ENCODE peak calls at places on chromosomes 12 and 14, in six cellular contexts. One of them, this sample, is unnamed.

GRCh38 chr14:21072102-21072501 is 2.0 kb downstream of the ARHGEF40 start:
- DNase-seq in heart right ventricle: peak; percentile 61
- DNase-seq in endothelial cell of umbilical vein: no peak
- DNase-seq in Peyer's patch: no peak
- DNase-seq in ovary: no peak
- DNase-seq in neuronal stem cell: no peak
- DNase-seq in this sample: no peak

GRCh38 chr12:20549115-20549719 is 145.9 kb upstream of the SLCO1C1 start:
- DNase-seq in heart right ventricle: peak; percentile 33
- DNase-seq in endothelial cell of umbilical vein: peak; percentile 80
- DNase-seq in Peyer's patch: no peak
- DNase-seq in ovary: no peak
- DNase-seq in neuronal stem cell: peak; percentile 4
- DNase-seq in this sample: no peak

GRCh38 chr14:72610831-72611200 is 283.1 kb downstream of the DPF3 start:
- DNase-seq in heart right ventricle: no peak
- DNase-seq in endothelial cell of umbilical vein: no peak
- DNase-seq in Peyer's patch: no peak
- DNase-seq in ovary: no peak
- DNase-seq in neuronal stem cell: no peak
- DNase-seq in this sample: no peak

GRCh38 chr12:127260531-127260930 is 1006.4 kb upstream of the TMEM132C start:
- DNase-seq in heart right ventricle: no peak
- DNase-seq in endothelial cell of umbilical vein: no peak
- DNase-seq in Peyer's patch: no peak
- DNase-seq in ovary: no peak
- DNase-seq in neuronal stem cell: no peak
- DNase-seq in this sample: no peak

GRCh38 chr14:21382095-21382494 is 1.7 kb downstream of the SUPT16H start:
- DNase-seq in heart right ventricle: no peak
- DNase-seq in endothelial cell of umbilical vein: no peak
- DNase-seq in Peyer's patch: no peak
- DNase-seq in ovary: no peak
- DNase-seq in neuronal stem cell: no peak
- DNase-seq in this sample: no peak

GRCh38 chr12:52235001-52235760 is 2.1 kb downstream of the KRT7 start:
- DNase-seq in heart right ventricle: no peak
- DNase-seq in endothelial cell of umbilical vein: no peak
- DNase-seq in Peyer's patch: no peak
- DNase-seq in ovary: no peak
- DNase-seq in neuronal stem cell: no peak
- DNase-seq in this sample: no peak

GRCh38 chr12:84408936-84409335 is 503.7 kb downstream of the SLC6A15 start:
- DNase-seq in heart right ventricle: no peak
- DNase-seq in endothelial cell of umbilical vein: no peak
- DNase-seq in Peyer's patch: no peak
- DNase-seq in ovary: no peak
- DNase-seq in neuronal stem cell: no peak
- DNase-seq in this sample: no peak

GRCh38 chr12:101745481-101745880 is 6.2 kb upstream of the SYCP3 start:
- DNase-seq in heart right ventricle: no peak
- DNase-seq in endothelial cell of umbilical vein: no peak
- DNase-seq in Peyer's patch: no peak
- DNase-seq in ovary: no peak
- DNase-seq in neuronal stem cell: no peak
- DNase-seq in this sample: no peak

GRCh38 chr14:92105073-92105844 is 1.1 kb downstream of the ATXN3 start:
- DNase-seq in heart right ventricle: no peak
- DNase-seq in endothelial cell of umbilical vein: no peak
- DNase-seq in Peyer's patch: no peak
- DNase-seq in ovary: no peak
- DNase-seq in neuronal stem cell: no peak
- DNase-seq in this sample: no peak

GRCh38 chr14:100902792-100903191 is 730 bp downstream of the RTL1 start:
- DNase-seq in heart right ventricle: no peak
- DNase-seq in endothelial cell of umbilical vein: no peak
- DNase-seq in Peyer's patch: no peak
- DNase-seq in ovary: no peak
- DNase-seq in neuronal stem cell: no peak
- DNase-seq in this sample: no peak

GRCh38 chr12:50984899-50985298 is 32.6 kb downstream of the HIGD1C start:
- DNase-seq in heart right ventricle: no peak
- DNase-seq in endothelial cell of umbilical vein: no peak
- DNase-seq in Peyer's patch: no peak
- DNase-seq in ovary: no peak
- DNase-seq in neuronal stem cell: no peak
- DNase-seq in this sample: no peak

GRCh38 chr12:98696036-98696646 is 51.1 kb downstream of the APAF1 start:
- DNase-seq in heart right ventricle: no peak
- DNase-seq in endothelial cell of umbilical vein: no peak
- DNase-seq in Peyer's patch: no peak
- DNase-seq in ovary: no peak
- DNase-seq in neuronal stem cell: no peak
- DNase-seq in this sample: no peak

GRCh38 chr14:72916174-72916573 is 10.1 kb upstream of the DCAF4 start:
- DNase-seq in heart right ventricle: no peak
- DNase-seq in endothelial cell of umbilical vein: no peak
- DNase-seq in Peyer's patch: no peak
- DNase-seq in ovary: no peak
- DNase-seq in neuronal stem cell: no peak
- DNase-seq in this sample: no peak

GRCh38 chr12:102486153-102486552 is 5.8 kb upstream of the IGF1 start:
- DNase-seq in heart right ventricle: no peak
- DNase-seq in endothelial cell of umbilical vein: no peak
- DNase-seq in Peyer's patch: no peak
- DNase-seq in ovary: no peak
- DNase-seq in neuronal stem cell: no peak
- DNase-seq in this sample: no peak

GRCh38 chr12:10717410-10717809 is 5.7 kb downstream of the YBX3 start:
- DNase-seq in heart right ventricle: no peak
- DNase-seq in endothelial cell of umbilical vein: peak; percentile 88
- DNase-seq in Peyer's patch: no peak
- DNase-seq in ovary: no peak
- DNase-seq in neuronal stem cell: no peak
- DNase-seq in this sample: no peak

GRCh38 chr12:32176606-32177005 is 70.0 kb downstream of the BICD1 start:
- DNase-seq in heart right ventricle: no peak
- DNase-seq in endothelial cell of umbilical vein: no peak
- DNase-seq in Peyer's patch: no peak
- DNase-seq in ovary: no peak
- DNase-seq in neuronal stem cell: no peak
- DNase-seq in this sample: no peak

GRCh38 chr12:116594325-116595038 is 35.3 kb downstream of the MAP1LC3B2 start:
- DNase-seq in heart right ventricle: peak; percentile 35
- DNase-seq in endothelial cell of umbilical vein: no peak
- DNase-seq in Peyer's patch: no peak
- DNase-seq in ovary: no peak
- DNase-seq in neuronal stem cell: no peak
- DNase-seq in this sample: peak; percentile 28

GRCh38 chr12:109760930-109761630 is 47.5 kb downstream of the FAM222A start:
- DNase-seq in heart right ventricle: no peak
- DNase-seq in endothelial cell of umbilical vein: no peak
- DNase-seq in Peyer's patch: peak; percentile 21
- DNase-seq in ovary: peak; percentile 30
- DNase-seq in neuronal stem cell: no peak
- DNase-seq in this sample: no peak

GRCh38 chr14:73663548-73664212 is 18.9 kb downstream of the DNAL1 start:
- DNase-seq in heart right ventricle: no peak
- DNase-seq in endothelial cell of umbilical vein: no peak
- DNase-seq in Peyer's patch: no peak
- DNase-seq in ovary: no peak
- DNase-seq in neuronal stem cell: no peak
- DNase-seq in this sample: no peak

GRCh38 chr12:29329411-29329810 is 51.6 kb downstream of the ERGIC2 start:
- DNase-seq in heart right ventricle: no peak
- DNase-seq in endothelial cell of umbilical vein: no peak
- DNase-seq in Peyer's patch: no peak
- DNase-seq in ovary: no peak
- DNase-seq in neuronal stem cell: no peak
- DNase-seq in this sample: no peak

GRCh38 chr12:29337325-29337724 is 43.6 kb downstream of the ERGIC2 start:
- DNase-seq in heart right ventricle: no peak
- DNase-seq in endothelial cell of umbilical vein: no peak
- DNase-seq in Peyer's patch: no peak
- DNase-seq in ovary: no peak
- DNase-seq in neuronal stem cell: no peak
- DNase-seq in this sample: no peak

GRCh38 chr12:29333178-29333577 is 47.8 kb downstream of the ERGIC2 start:
- DNase-seq in heart right ventricle: no peak
- DNase-seq in endothelial cell of umbilical vein: no peak
- DNase-seq in Peyer's patch: no peak
- DNase-seq in ovary: no peak
- DNase-seq in neuronal stem cell: no peak
- DNase-seq in this sample: no peak

DNA sequence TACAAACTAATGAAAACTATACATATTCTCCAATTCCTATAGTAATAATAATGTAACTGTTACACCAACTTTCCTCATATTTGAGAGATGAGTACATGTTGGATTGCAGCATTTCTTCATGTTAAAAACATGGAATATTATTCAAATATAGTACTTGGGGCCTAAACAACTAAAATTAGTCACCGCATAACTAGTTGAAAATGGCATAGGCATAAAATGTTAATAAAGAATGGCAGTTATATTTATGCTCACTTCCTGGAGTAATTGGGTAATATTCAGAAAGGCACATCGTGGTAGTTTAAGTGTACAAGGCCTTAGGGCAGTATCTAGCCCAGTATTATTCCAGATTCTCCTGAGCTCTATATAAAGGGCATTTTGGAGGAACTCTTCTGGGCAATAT is 46.1 kb downstream of the ERGIC2 start:
- DNase-seq in heart right ventricle: no peak
- DNase-seq in endothelial cell of umbilical vein: no peak
- DNase-seq in Peyer's patch: no peak
- DNase-seq in ovary: no peak
- DNase-seq in neuronal stem cell: no peak
- DNase-seq in this sample: no peak
- H3K27me3 ChIP-seq in heart right ventricle: no peaks in the 10 kb centered on the region
- H3K27me3 ChIP-seq in endothelial cell of umbilical vein: no peaks in the 10 kb centered on the region
- H3K27me3 ChIP-seq in Peyer's patch: no peaks in the 10 kb centered on the region
- H3K27me3 ChIP-seq in ovary: no peaks in the 10 kb centered on the region
- H3K27me3 ChIP-seq in neuronal stem cell: no peaks in the 10 kb centered on the region
- H3K27me3 ChIP-seq in this sample: no peaks in the 10 kb centered on the region

GRCh38 chr14:103259801-103260628 is 74.0 kb upstream of the EIF5 start:
- DNase-seq in heart right ventricle: no peak
- DNase-seq in endothelial cell of umbilical vein: no peak
- DNase-seq in Peyer's patch: peak; percentile 68
- DNase-seq in ovary: peak; percentile 46
- DNase-seq in neuronal stem cell: no peak
- DNase-seq in this sample: no peak

GRCh38 chr14:103256406-103256805 is 77.6 kb upstream of the EIF5 start:
- DNase-seq in heart right ventricle: no peak
- DNase-seq in endothelial cell of umbilical vein: no peak
- DNase-seq in Peyer's patch: no peak
- DNase-seq in ovary: no peak
- DNase-seq in neuronal stem cell: no peak
- DNase-seq in this sample: no peak

GRCh38 chr14:103259184-103259583 is 74.9 kb upstream of the EIF5 start:
- DNase-seq in heart right ventricle: no peak
- DNase-seq in endothelial cell of umbilical vein: no peak
- DNase-seq in Peyer's patch: no peak
- DNase-seq in ovary: no peak
- DNase-seq in neuronal stem cell: no peak
- DNase-seq in this sample: no peak

GRCh38 chr14:103257211-103257962 is 76.7 kb upstream of the EIF5 start:
- DNase-seq in heart right ventricle: no peak
- DNase-seq in endothelial cell of umbilical vein: no peak
- DNase-seq in Peyer's patch: no peak
- DNase-seq in ovary: no peak
- DNase-seq in neuronal stem cell: no peak
- DNase-seq in this sample: no peak

GRCh38 chr14:103258211-103258610 is 75.8 kb upstream of the EIF5 start:
- DNase-seq in heart right ventricle: no peak
- DNase-seq in endothelial cell of umbilical vein: no peak
- DNase-seq in Peyer's patch: no peak
- DNase-seq in ovary: no peak
- DNase-seq in neuronal stem cell: no peak
- DNase-seq in this sample: no peak
- H3K4me1 ChIP-seq in heart right ventricle: peaks cover 13% of the 10 kb centered on the region
- H3K4me1 ChIP-seq in endothelial cell of umbilical vein: peaks cover 4% of the 10 kb centered on the region
- H3K4me1 ChIP-seq in Peyer's patch: no peaks in the 10 kb centered on the region
- H3K4me1 ChIP-seq in ovary: no peaks in the 10 kb centered on the region
- H3K4me1 ChIP-seq in neuronal stem cell: no peaks in the 10 kb centered on the region
- H3K4me1 ChIP-seq in this sample: no peaks in the 10 kb centered on the region

GRCh38 chr12:34287437-34287836 is 265.1 kb downstream of the ALG10 start:
- DNase-seq in heart right ventricle: no peak
- DNase-seq in endothelial cell of umbilical vein: no peak
- DNase-seq in Peyer's patch: peak; percentile 30
- DNase-seq in ovary: no peak
- DNase-seq in neuronal stem cell: no peak
- DNase-seq in this sample: no peak

GRCh38 chr12:34287986-34288962 is 266.0 kb downstream of the ALG10 start:
- DNase-seq in heart right ventricle: no peak
- DNase-seq in endothelial cell of umbilical vein: no peak
- DNase-seq in Peyer's patch: no peak
- DNase-seq in ovary: no peak
- DNase-seq in neuronal stem cell: no peak
- DNase-seq in this sample: no peak

GRCh38 chr12:34289431-34290190 is 267.3 kb downstream of the ALG10 start:
- DNase-seq in heart right ventricle: no peak
- DNase-seq in endothelial cell of umbilical vein: no peak
- DNase-seq in Peyer's patch: no peak
- DNase-seq in ovary: no peak
- DNase-seq in neuronal stem cell: no peak
- DNase-seq in this sample: no peak

GRCh38 chr12:34290191-34290995 is 268.1 kb downstream of the ALG10 start:
- DNase-seq in heart right ventricle: no peak
- DNase-seq in endothelial cell of umbilical vein: no peak
- DNase-seq in Peyer's patch: no peak
- DNase-seq in ovary: no peak
- DNase-seq in neuronal stem cell: no peak
- DNase-seq in this sample: no peak

GRCh38 chr12:34288963-34289345 is 266.7 kb downstream of the ALG10 start:
- DNase-seq in heart right ventricle: no peak
- DNase-seq in endothelial cell of umbilical vein: no peak
- DNase-seq in Peyer's patch: no peak
- DNase-seq in ovary: no peak
- DNase-seq in neuronal stem cell: no peak
- DNase-seq in this sample: no peak
- H3K9me3 ChIP-seq in heart right ventricle: peaks cover 46% of the 10 kb centered on the region
- H3K9me3 ChIP-seq in endothelial cell of umbilical vein: peaks cover 2% of the 10 kb centered on the region
- H3K9me3 ChIP-seq in Peyer's patch: no peaks in the 10 kb centered on the region
- H3K9me3 ChIP-seq in ovary: peaks cover 6% of the 10 kb centered on the region
- H3K9me3 ChIP-seq in neuronal stem cell: no peaks in the 10 kb centered on the region
- H3K9me3 ChIP-seq in this sample: no peaks in the 10 kb centered on the region

DNA sequence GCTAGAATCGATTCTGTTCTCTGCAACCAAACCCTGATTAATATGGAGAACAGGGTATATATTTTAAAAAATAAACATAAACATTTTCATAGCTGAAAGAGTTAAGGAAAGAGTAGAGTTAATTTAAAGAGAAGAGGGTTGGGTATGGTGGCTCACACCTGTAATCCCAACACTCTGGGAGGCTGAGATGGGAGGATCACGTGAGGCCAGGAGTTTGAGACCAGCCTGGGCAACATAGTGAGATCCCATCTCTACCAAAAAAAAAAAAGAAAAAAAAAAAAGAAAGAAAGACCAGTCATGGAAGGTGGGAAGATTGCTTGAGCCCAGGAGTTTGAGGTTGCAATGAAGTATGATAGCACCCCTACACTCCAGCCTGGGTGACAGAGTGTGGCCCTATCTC is 25.5 kb downstream of the GTSF1 start:
- DNase-seq in heart right ventricle: no peak
- DNase-seq in endothelial cell of umbilical vein: no peak
- DNase-seq in Peyer's patch: no peak
- DNase-seq in ovary: no peak
- DNase-seq in neuronal stem cell: no peak
- DNase-seq in this sample: no peak
- H3K27me3 ChIP-seq in heart right ventricle: no peaks in the 10 kb centered on the region
- H3K27me3 ChIP-seq in endothelial cell of umbilical vein: no peaks in the 10 kb centered on the region
- H3K27me3 ChIP-seq in Peyer's patch: no peaks in the 10 kb centered on the region
- H3K27me3 ChIP-seq in ovary: no peaks in the 10 kb centered on the region
- H3K27me3 ChIP-seq in neuronal stem cell: no peaks in the 10 kb centered on the region
- H3K27me3 ChIP-seq in this sample: no peaks in the 10 kb centered on the region

This sample was measured in CD8-positive, alpha-beta memory T cell.